ENCODE peak calls at places on chromosomes 7 and 10, in five cellular contexts. One of them, this sample, is unnamed.

GRCh38 chr7:26500749-26501352 is 209.2 kb downstream of the SNX10 start:
- DNase-seq in coronary artery: no peak
- DNase-seq in memory B cell: peak; percentile 44
- DNase-seq in NCI-H460: peak; percentile 26
- DNase-seq in mammary epithelial cell: peak; percentile 27
- DNase-seq in this sample: peak; percentile 28

GRCh38 chr7:117479480-117480224 is at the start of gene CFTR:
- DNase-seq in mammary epithelial cell: no peak
- DNase-seq in NCI-H460: no peak
- DNase-seq in memory B cell: no peak
- DNase-seq in coronary artery: no peak
- DNase-seq in this sample: no peak

GRCh38 chr7:34158311-34158710 is 253.0 kb downstream of the BMPER start:
- DNase-seq in mammary epithelial cell: no peak
- DNase-seq in coronary artery: no peak
- DNase-seq in memory B cell: no peak
- DNase-seq in NCI-H460: no peak
- DNase-seq in this sample: no peak

GRCh38 chr10:76338187-76338586 is 906.8 kb downstream of the LRMDA start:
- DNase-seq in coronary artery: no peak
- DNase-seq in mammary epithelial cell: no peak
- DNase-seq in memory B cell: no peak
- DNase-seq in NCI-H460: no peak
- DNase-seq in this sample: no peak

GRCh38 chr7:44151679-44152355 is 10.7 kb upstream of the MYL7 start:
- DNase-seq in memory B cell: no peak
- DNase-seq in NCI-H460: no peak
- DNase-seq in coronary artery: peak; percentile 66
- DNase-seq in mammary epithelial cell: no peak
- DNase-seq in this sample: no peak

GRCh38 chr7:24574365-24574764 is 1.1 kb downstream of the PALS2 start:
- DNase-seq in NCI-H460: no peak
- DNase-seq in coronary artery: no peak
- DNase-seq in memory B cell: no peak
- DNase-seq in mammary epithelial cell: no peak
- DNase-seq in this sample: no peak

GRCh38 chr7:37354661-37355131 is 94.0 kb downstream of the ELMO1 start:
- DNase-seq in memory B cell: no peak
- DNase-seq in mammary epithelial cell: peak; percentile 76
- DNase-seq in NCI-H460: no peak
- DNase-seq in coronary artery: peak; percentile 90
- DNase-seq in this sample: no peak

GRCh38 chr10:24989867-24990266 is 26.1 kb downstream of the ENKUR start:
- DNase-seq in coronary artery: no peak
- DNase-seq in mammary epithelial cell: no peak
- DNase-seq in memory B cell: no peak
- DNase-seq in NCI-H460: no peak
- DNase-seq in this sample: no peak

GRCh38 chr10:132560248-132560731 is 22.7 kb downstream of the INPP5A start:
- DNase-seq in memory B cell: no peak
- DNase-seq in mammary epithelial cell: no peak
- DNase-seq in coronary artery: no peak
- DNase-seq in NCI-H460: no peak
- DNase-seq in this sample: no peak

GRCh38 chr7:42691030-42691639 is 220.7 kb downstream of the C7orf25 start:
- DNase-seq in mammary epithelial cell: peak; percentile 57
- DNase-seq in coronary artery: no peak
- DNase-seq in NCI-H460: peak; percentile 36
- DNase-seq in memory B cell: no peak
- DNase-seq in this sample: no peak

GRCh38 chr10:125222515-125222914 is 62.2 kb upstream of the CTBP2 start:
- DNase-seq in NCI-H460: no peak
- DNase-seq in memory B cell: no peak
- DNase-seq in mammary epithelial cell: no peak
- DNase-seq in coronary artery: peak; percentile 36
- DNase-seq in this sample: no peak

GRCh38 chr7:8154290-8154689 is 107.7 kb downstream of the ICA1 start:
- DNase-seq in memory B cell: no peak
- DNase-seq in coronary artery: no peak
- DNase-seq in mammary epithelial cell: no peak
- DNase-seq in NCI-H460: no peak
- DNase-seq in this sample: no peak

GRCh38 chr10:90787906-90788491 is 69.8 kb downstream of the HTR7 start:
- DNase-seq in NCI-H460: peak; percentile 39
- DNase-seq in coronary artery: no peak
- DNase-seq in memory B cell: no peak
- DNase-seq in mammary epithelial cell: peak; percentile 27
- DNase-seq in this sample: peak; percentile 22

GRCh38 chr10:50417486-50417905 is 166.2 kb upstream of the ASAH2 start:
- DNase-seq in mammary epithelial cell: no peak
- DNase-seq in NCI-H460: peak; percentile 26
- DNase-seq in memory B cell: no peak
- DNase-seq in coronary artery: no peak
- DNase-seq in this sample: no peak

GRCh38 chr10:75019360-75019759 is 92.1 kb upstream of the SAMD8 start:
- DNase-seq in mammary epithelial cell: peak; percentile 7
- DNase-seq in memory B cell: peak; percentile 20
- DNase-seq in coronary artery: no peak
- DNase-seq in NCI-H460: peak; percentile 23
- DNase-seq in this sample: no peak

GRCh38 chr7:111409714-111410422 is 152.4 kb downstream of the IMMP2L start:
- DNase-seq in memory B cell: no peak
- DNase-seq in NCI-H460: no peak
- DNase-seq in coronary artery: no peak
- DNase-seq in mammary epithelial cell: no peak
- DNase-seq in this sample: no peak

GRCh38 chr10:123100030-123100762 is 35.6 kb upstream of the HMX3 start:
- DNase-seq in mammary epithelial cell: no peak
- DNase-seq in coronary artery: no peak
- DNase-seq in memory B cell: no peak
- DNase-seq in NCI-H460: no peak
- DNase-seq in this sample: no peak

GRCh38 chr10:130378556-130379400 is 242.6 kb downstream of the GLRX3 start:
- DNase-seq in memory B cell: no peak
- DNase-seq in mammary epithelial cell: no peak
- DNase-seq in NCI-H460: no peak
- DNase-seq in coronary artery: no peak
- DNase-seq in this sample: no peak

GRCh38 chr7:78197447-78197846 is 398.9 kb downstream of the PHTF2 start:
- DNase-seq in coronary artery: no peak
- DNase-seq in NCI-H460: no peak
- DNase-seq in memory B cell: no peak
- DNase-seq in mammary epithelial cell: no peak
- DNase-seq in this sample: no peak

GRCh38 chr7:87210506-87210905 is 9.0 kb downstream of the TMEM243 start:
- DNase-seq in memory B cell: no peak
- DNase-seq in NCI-H460: no peak
- DNase-seq in coronary artery: no peak
- DNase-seq in mammary epithelial cell: no peak
- DNase-seq in this sample: no peak